ENCODE peak calls at places on chromosomes 6 and 20, in ten cellular contexts. I is small intestine, D is heart left ventricle, F is adipocyte, L is endodermal cell, B is breast epithelium, R is right atrium auricular region, V is left ventricle myocardium inferior, T is mucosa of descending colon, Y is astrocyte. X is an unnamed sample. For H3K4me1, the result is how much of the 10 kb centered on the place peaks cover.

GRCh38 chr20:31712564-31713311 is 9.9 kb downstream of the BCL2L1 start:
- DNase-seq in V (peak), I (peak), T (peak), F (peak), L (peak), B (peak), D (peak), R (peak), Y (peak), X (peak)

GRCh38 chr20:62741191-62741676 is 32.6 kb downstream of the NTSR1 start:
- DNase-seq in L (peak), Y (no peak), V (peak), B (no peak), I (no peak), D (peak), F (peak), R (no peak), T (no peak), X (no peak)

GRCh38 chr6:84449220-84449619 is 221.8 kb upstream of the CEP162 start:
- DNase-seq in T (no peak), L (no peak), D (no peak), Y (no peak), F (no peak), R (no peak), B (no peak), V (no peak), I (no peak), X (no peak)

GRCh38 chr6:44012078-44012493 is 115.2 kb downstream of the MRPL14 start:
- DNase-seq in Y (peak), R (no peak), T (no peak), D (no peak), L (peak), I (no peak), F (peak), B (no peak), V (no peak), X (no peak)

GRCh38 chr6:100678027-100678426 is 203.1 kb downstream of the ASCC3 start:
- DNase-seq in T (no peak), B (no peak), Y (no peak), F (peak), I (peak), V (no peak), L (no peak), R (no peak), D (no peak), X (no peak)

GRCh38 chr20:54668271-54669053 is 193.1 kb downstream of the DOK5 start:
- DNase-seq in B (no peak), D (no peak), T (peak), I (peak), L (peak), R (no peak), F (peak), V (no peak), Y (no peak), X (no peak)

GRCh38 chr6:14144678-14145113 is 27.1 kb downstream of the CD83 start:
- DNase-seq in V (peak), L (peak), T (peak), I (peak), R (peak), F (peak), Y (peak), B (no peak), D (peak), X (peak)

GRCh38 chr20:50218987-50219435 is 28.4 kb downstream of the CEBPB start:
- DNase-seq in B (no peak), I (no peak), R (no peak), D (peak), V (no peak), F (no peak), L (peak), Y (no peak), T (no peak), X (no peak)

GRCh38 chr6:158072083-158072721 is 90.5 kb downstream of the SYNJ2 start:
- DNase-seq in F (peak), Y (peak), R (peak), V (peak), T (peak), I (peak), L (peak), B (no peak), D (peak), X (peak)

GRCh38 chr6:129032602-129033001 is 149.7 kb downstream of the LAMA2 start:
- DNase-seq in R (no peak), I (no peak), V (no peak), Y (no peak), F (peak), L (no peak), B (no peak), T (no peak), D (no peak), X (no peak)

GRCh38 chr6:118468682-118469465 is 79.2 kb upstream of the PLN start:
- DNase-seq in L (no peak), I (peak), Y (peak), B (no peak), F (no peak), T (no peak), V (no peak), D (no peak), R (no peak), X (no peak)

GRCh38 chr20:57266251-57267157 is at the start of gene BMP7:
- DNase-seq in I (no peak), V (no peak), D (no peak), L (peak), T (no peak), R (no peak), F (peak), Y (no peak), B (no peak), X (no peak)

GRCh38 chr6:137808836-137809315 is 58.2 kb upstream of the TNFAIP3 start:
- DNase-seq in F (no peak), Y (no peak), I (no peak), D (no peak), V (no peak), R (no peak), L (no peak), B (no peak), T (no peak), X (no peak)

GRCh38 chr6:43934803-43935602 is 165.0 kb downstream of the VEGFA start:
- DNase-seq in F (no peak), V (no peak), Y (no peak), I (no peak), L (no peak), R (no peak), T (no peak), B (no peak), D (no peak), X (no peak)

GRCh38 chr6:139883776-139884175 is 509.3 kb upstream of the CITED2 start:
- DNase-seq in F (peak), B (no peak), D (no peak), L (no peak), V (no peak), R (no peak), Y (peak), I (no peak), T (no peak), X (no peak)

GRCh38 chr20:31661625-31662371 is 24.1 kb downstream of the COX4I2 start:
- DNase-seq in I (peak), L (peak), D (peak), V (peak), B (peak), T (peak), R (peak), Y (peak), F (peak), X (peak)

GRCh38 chr6:128482642-128483041 is 37.8 kb downstream of the PTPRK start:
- DNase-seq in R (no peak), I (no peak), Y (no peak), F (no peak), B (no peak), L (no peak), T (no peak), D (no peak), V (no peak), X (no peak)

GRCh38 chr6:46370622-46371021 is 120.6 kb downstream of the RCAN2 start:
- DNase-seq in I (no peak), R (no peak), B (no peak), F (no peak), T (no peak), L (no peak), D (no peak), V (no peak), Y (no peak), X (no peak)

GRCh38 chr20:49785851-49786174 is 26.8 kb upstream of the SLC9A8 start:
- DNase-seq in R (no peak), F (no peak), L (no peak), V (no peak), Y (no peak), D (no peak), B (no peak), I (no peak), T (peak), X (no peak)

GRCh38 chr20:41523857-41524256 is 94.3 kb downstream of the CHD6 start:
- DNase-seq in V (no peak), L (no peak), B (no peak), D (no peak), R (no peak), I (no peak), Y (no peak), F (no peak), T (no peak), X (no peak)

GRCh38 chr20:56769971-56770570 is 141.0 kb downstream of the TFAP2C start:
- DNase-seq in Y (peak), T (no peak), I (no peak), D (no peak), B (no peak), V (no peak), R (no peak), F (no peak), L (no peak), X (no peak)

GRCh38 chr6:87291879-87292278 is 30.5 kb upstream of the SMIM8 start:
- DNase-seq in I (no peak), R (no peak), B (no peak), V (no peak), F (no peak), L (no peak), D (no peak), T (no peak), Y (no peak), X (no peak)

GRCh38 chr6:7463785-7464184 is 74.2 kb downstream of the RIOK1 start:
- DNase-seq in D (no peak), Y (no peak), T (peak), B (no peak), V (no peak), L (peak), F (peak), I (peak), R (no peak), X (no peak)

GRCh38 chr20:5665417-5665816 is 84.8 kb upstream of the SHLD1 start:
- DNase-seq in Y (no peak), B (no peak), V (no peak), I (no peak), R (no peak), L (no peak), F (no peak), D (no peak), T (no peak), X (no peak)

GRCh38 chr6:38997128-38997761 is 51.3 kb upstream of the GLP1R start:
- DNase-seq in I (no peak), R (no peak), F (peak), D (peak), T (peak), B (no peak), L (peak), Y (no peak), V (peak), X (no peak)

GRCh38 chr6:122049341-122049740 is 350.1 kb upstream of the HSF2 start:
- DNase-seq in B (no peak), D (no peak), T (no peak), F (peak), V (peak), R (no peak), Y (peak), L (peak), I (no peak), X (no peak)

GRCh38 chr6:133947302-133947900 is 5.6 kb upstream of the TBPL1 start:
- DNase-seq in R (no peak), B (no peak), Y (no peak), D (no peak), I (peak), L (no peak), F (no peak), T (peak), V (no peak), X (no peak)

GRCh38 chr6:159169193-159169555 is at the start of gene FNDC1:
- DNase-seq in L (peak), B (no peak), R (no peak), T (peak), Y (no peak), V (peak), I (no peak), F (peak), D (peak), X (no peak)

GRCh38 chr6:41093729-41094128 is 21.0 kb downstream of the NFYA start:
- DNase-seq in I (no peak), B (no peak), L (no peak), T (no peak), F (peak), R (no peak), D (no peak), Y (no peak), V (no peak), X (no peak)

GRCh38 chr6:160080097-160080496 is 41.5 kb upstream of the SLC22A1 start:
- DNase-seq in T (no peak), L (no peak), F (no peak), I (no peak), D (no peak), R (no peak), V (no peak), Y (no peak), B (no peak), X (no peak)

GRCh38 chr6:150667977-150668716 is 68.5 kb downstream of the PLEKHG1 start:
- DNase-seq in I (peak), V (peak), Y (peak), L (no peak), F (peak), D (peak), B (peak), R (peak), T (peak), X (peak)

GRCh38 chr6:151012321-151013294 is 147.1 kb downstream of the MTHFD1L start:
- DNase-seq in B (no peak), I (no peak), D (no peak), R (peak), T (no peak), Y (peak), V (no peak), L (no peak), F (no peak), X (no peak)

GRCh38 chr20:6765469-6766058 is 1.9 kb upstream of the BMP2 start:
- DNase-seq in V (no peak), F (peak), D (no peak), L (no peak), R (no peak), I (peak), B (no peak), Y (peak), T (peak), X (no peak)

GRCh38 chr20:6870559-6870958 is 103.1 kb downstream of the BMP2 start:
- DNase-seq in L (peak), F (no peak), I (no peak), D (no peak), R (no peak), T (no peak), B (no peak), V (no peak), Y (no peak), X (no peak)

GRCh38 chr6:1778693-1779235 is 169.0 kb downstream of the FOXC1 start:
- DNase-seq in R (no peak), T (no peak), F (no peak), B (no peak), L (no peak), D (no peak), V (no peak), Y (no peak), I (no peak), X (no peak)

GRCh38 chr20:38108438-38109024 is 56.5 kb downstream of the TGM2 start:
- DNase-seq in L (peak), F (peak), I (no peak), Y (peak), R (peak), B (peak), V (peak), T (no peak), D (peak), X (no peak)

GRCh38 chr6:159941286-159942113 is 27.4 kb upstream of the IGF2R start:
- DNase-seq in L (no peak), T (peak), V (no peak), D (no peak), F (peak), I (peak), B (no peak), Y (peak), R (no peak), X (no peak)

GRCh38 chr20:24950836-24951525 is 1.9 kb downstream of the CST7 start:
- DNase-seq in F (no peak), I (no peak), Y (no peak), T (no peak), B (no peak), R (no peak), L (no peak), V (no peak), D (no peak), X (no peak)
- H3K4me1 ChIP-seq in F (under half), I (under half), Y (under half), T (under half), B (under half), R (under half), L (under half), V (under half), D (under half), X (under half)

GRCh38 chr6:53244532-53244931 is 95.9 kb upstream of the GCM1 start:
- DNase-seq in L (no peak), V (no peak), B (no peak), F (no peak), Y (no peak), T (no peak), R (no peak), D (no peak), I (no peak), X (no peak)

GRCh38 chr6:53240139-53240538 is 91.5 kb upstream of the GCM1 start:
- DNase-seq in I (no peak), V (no peak), Y (no peak), F (no peak), L (no peak), D (no peak), T (no peak), R (no peak), B (no peak), X (no peak)

GRCh38 chr6:53239526-53239925 is 90.9 kb upstream of the GCM1 start:
- DNase-seq in L (no peak), F (no peak), D (no peak), Y (no peak), V (no peak), I (no peak), T (no peak), B (no peak), R (no peak), X (no peak)

GRCh38 chr6:53240763-53241162 is 92.1 kb upstream of the GCM1 start:
- DNase-seq in R (no peak), D (no peak), T (no peak), B (no peak), V (no peak), L (no peak), Y (no peak), I (no peak), F (no peak), X (no peak)

GRCh38 chr6:53241936-53242335 is 93.3 kb upstream of the GCM1 start:
- DNase-seq in L (no peak), B (no peak), V (no peak), I (no peak), D (no peak), R (no peak), F (no peak), T (no peak), Y (no peak), X (peak)
- H3K4me1 ChIP-seq in L (under half), B (under half), V (under half), I (under half), D (under half), R (under half), F (under half), T (under half), Y (under half), X (under half)

GRCh38 chr6:108671790-108672189 is 111.1 kb downstream of the FOXO3 start:
- DNase-seq in F (no peak), T (no peak), V (no peak), L (no peak), R (no peak), D (no peak), B (no peak), I (no peak), Y (no peak), X (no peak)
- H3K4me1 ChIP-seq in F (under half), T (half or more), V (half or more), L (under half), R (half or more), D (half or more), B (under half), I (under half), Y (under half), X (under half)

GRCh38 chr20:25050082-25050481 is 7.9 kb downstream of the ACSS1 start:
- DNase-seq in R (no peak), D (no peak), Y (no peak), T (no peak), V (no peak), B (no peak), F (no peak), L (peak), I (no peak), X (no peak)
- H3K4me1 ChIP-seq in R (half or more), D (half or more), Y (under half), T (under half), V (half or more), B (under half), F (half or more), L (under half), I (under half), X (under half)

DNA sequence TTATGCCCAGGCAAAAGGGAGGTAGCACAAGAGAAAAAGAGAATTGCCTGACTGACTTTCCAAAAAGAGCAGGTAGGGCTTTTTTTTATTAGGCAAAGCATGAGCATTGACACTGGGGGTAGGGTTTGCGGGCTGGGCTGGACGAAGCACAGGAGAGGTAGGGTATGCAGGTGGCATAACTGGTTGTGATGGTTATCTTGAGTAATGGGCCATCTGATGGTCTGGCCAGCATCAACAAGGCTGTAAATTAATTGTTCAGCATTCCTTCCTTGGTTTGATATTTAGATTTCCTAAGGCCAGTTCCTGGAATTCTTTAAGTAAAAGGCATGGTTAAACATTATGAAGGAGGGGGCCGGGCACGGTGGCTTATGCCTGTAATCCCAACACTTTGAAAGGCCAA is 13.9 kb upstream of the BFSP1 start:
- DNase-seq in Y (no peak), I (no peak), B (no peak), F (no peak), V (no peak), R (no peak), D (no peak), T (no peak), L (no peak), X (no peak)
- H3K4me1 ChIP-seq in Y (under half), I (under half), B (under half), F (under half), V (under half), R (under half), D (under half), T (under half), L (under half), X (under half)

GRCh38 chr6:136031982-136032381 is 180.5 kb downstream of the PDE7B start:
- DNase-seq in D (no peak), L (no peak), F (peak), Y (no peak), R (no peak), I (peak), B (no peak), T (peak), V (no peak), X (no peak)
- H3K4me1 ChIP-seq in D (under half), L (under half), F (under half), Y (under half), R (under half), I (under half), B (under half), T (under half), V (under half), X (under half)

GRCh38 chr6:3427740-3428085 is 29.1 kb downstream of the SLC22A23 start:
- DNase-seq in Y (peak), F (no peak), I (no peak), V (peak), T (peak), B (peak), R (peak), D (no peak), L (no peak), X (no peak)
- H3K4me1 ChIP-seq in Y (under half), F (under half), I (under half), V (under half), T (under half), B (under half), R (under half), D (under half), L (under half), X (under half)

GRCh38 chr6:35037289-35038038 is 103.7 kb downstream of the TCP11 start:
- DNase-seq in B (no peak), R (no peak), L (no peak), F (no peak), V (no peak), Y (no peak), T (no peak), I (no peak), D (no peak), X (no peak)
- H3K4me1 ChIP-seq in B (under half), R (half or more), L (under half), F (under half), V (half or more), Y (under half), T (under half), I (under half), D (half or more), X (under half)